ENCODE peak calls at places on chromosomes 4 and X, in five cellular contexts. C is suprapubic skin, X is IMR-90, D is aorta, U is Peyer's patch. B is an unnamed sample.

GRCh38 chr4:107183155-107183774 is 147.2 kb upstream of the DKK2 start:
- DNase-seq in U (peak; percentile 58), C (no peak), D (no peak), X (peak; percentile 58), B (no peak)

GRCh38 chr4:59553063-59553738 is 1646.9 kb upstream of the ADGRL3 start:
- DNase-seq in X (no peak), U (no peak), D (no peak), C (no peak), B (no peak)

GRCh38 chr4:150182794-150183193 is 104.5 kb downstream of the DCLK2 start:
- DNase-seq in U (no peak), D (no peak), X (no peak), C (no peak), B (no peak)

GRCh38 chrX:123081766-123082165 is 102.3 kb upstream of the GRIA3 start:
- DNase-seq in D (no peak), C (no peak), X (no peak), U (no peak), B (no peak)

GRCh38 chr4:120809518-120809917 is 113.0 kb downstream of the PRDM5 start:
- DNase-seq in D (no peak), U (no peak), C (no peak), X (no peak), B (no peak)

GRCh38 chr4:185903205-185903604 is 91.2 kb upstream of the SORBS2 start:
- DNase-seq in U (no peak), D (no peak), X (no peak), C (no peak), B (no peak)

GRCh38 chr4:79983431-79983830 is 89.6 kb downstream of the ANTXR2 start:
- DNase-seq in D (no peak), U (no peak), X (no peak), C (no peak), B (no peak)

GRCh38 chrX:25600776-25601175 is 537.4 kb upstream of the MAGEB18 start:
- DNase-seq in C (no peak), X (peak; percentile 6), U (no peak), D (no peak), B (no peak)

GRCh38 chrX:131279617-131280016 is 9.5 kb downstream of the IGSF1 start:
- DNase-seq in U (no peak), X (no peak), C (no peak), D (no peak), B (no peak)

GRCh38 chr4:88919056-88919455 is 137.9 kb downstream of the FAM13A start:
- DNase-seq in U (no peak), D (no peak), X (no peak), C (no peak), B (no peak)

GRCh38 chr4:1644906-1645657 is 39.0 kb downstream of the FAM53A start:
- DNase-seq in D (no peak), X (no peak), C (no peak), U (no peak), B (no peak)

GRCh38 chr4:25107827-25108516 is 52.3 kb downstream of the SEPSECS start:
- DNase-seq in U (no peak), D (no peak), C (no peak), X (no peak), B (no peak)

GRCh38 chrX:129961180-129962083 is 21.0 kb upstream of the BCORL1 start:
- DNase-seq in U (peak; percentile 92), D (peak; percentile 66), C (peak; percentile 81), X (no peak), B (peak; percentile 58)

GRCh38 chr4:151717909-151718613 is 42.7 kb downstream of the GATB start:
- DNase-seq in U (no peak), D (no peak), X (no peak), C (no peak), B (no peak)

GRCh38 chr4:1570291-1571164 is 113.6 kb downstream of the FAM53A start:
- DNase-seq in C (no peak), U (no peak), X (no peak), D (peak; percentile 27), B (no peak)

GRCh38 chrX:15151267-15152196 is 118.4 kb downstream of the ASB9 start:
- DNase-seq in X (no peak), U (no peak), C (no peak), D (no peak), B (no peak)

GRCh38 chr4:76881375-76881774 is 16.6 kb downstream of the SOWAHB start:
- DNase-seq in X (no peak), C (no peak), U (peak; percentile 57), D (no peak), B (no peak)

GRCh38 chrX:130228871-130229270 is 39.8 kb downstream of the ZNF280C start:
- DNase-seq in C (no peak), D (no peak), X (no peak), U (no peak), B (no peak)

GRCh38 chr4:40046311-40046980 is 10.2 kb upstream of the N4BP2 start:
- DNase-seq in D (no peak), X (peak; percentile 64), C (no peak), U (no peak), B (no peak)

GRCh38 chr4:176193126-176193525 is 2.3 kb downstream of the SPATA4 start:
- DNase-seq in D (no peak), C (no peak), U (no peak), X (peak; percentile 65), B (no peak)

GRCh38 chrX:12701625-12702024 is 89.6 kb upstream of the PRPS2 start:
- DNase-seq in C (no peak), D (no peak), X (peak; percentile 68), U (peak; percentile 58), B (no peak)

GRCh38 chr4:2662598-2662997 is 93.5 kb downstream of the TNIP2 start:
- DNase-seq in C (no peak), D (no peak), U (no peak), X (peak; percentile 93), B (no peak)

GRCh38 chr4:74692973-74693372 is 101.3 kb downstream of the BTC start:
- DNase-seq in U (no peak), C (no peak), D (peak; percentile 67), X (peak; percentile 52), B (no peak)

GRCh38 chr4:169492436-169493163 is 119.8 kb downstream of the NEK1 start:
- DNase-seq in X (peak; percentile 44), C (no peak), D (no peak), U (peak; percentile 70), B (no peak)

GRCh38 chrX:70769659-70770232 is 138.8 kb downstream of the TEX11 start:
- DNase-seq in D (no peak), U (no peak), C (no peak), X (peak; percentile 5), B (no peak)

GRCh38 chr4:119646347-119647071 is 17.9 kb upstream of the PDE5A start:
- DNase-seq in D (peak; percentile 63), X (peak; percentile 31), U (no peak), C (no peak), B (no peak)

GRCh38 chr4:110306363-110306762 is 107.9 kb upstream of the ELOVL6 start:
- DNase-seq in D (no peak), C (no peak), X (no peak), U (no peak), B (no peak)

DNA sequence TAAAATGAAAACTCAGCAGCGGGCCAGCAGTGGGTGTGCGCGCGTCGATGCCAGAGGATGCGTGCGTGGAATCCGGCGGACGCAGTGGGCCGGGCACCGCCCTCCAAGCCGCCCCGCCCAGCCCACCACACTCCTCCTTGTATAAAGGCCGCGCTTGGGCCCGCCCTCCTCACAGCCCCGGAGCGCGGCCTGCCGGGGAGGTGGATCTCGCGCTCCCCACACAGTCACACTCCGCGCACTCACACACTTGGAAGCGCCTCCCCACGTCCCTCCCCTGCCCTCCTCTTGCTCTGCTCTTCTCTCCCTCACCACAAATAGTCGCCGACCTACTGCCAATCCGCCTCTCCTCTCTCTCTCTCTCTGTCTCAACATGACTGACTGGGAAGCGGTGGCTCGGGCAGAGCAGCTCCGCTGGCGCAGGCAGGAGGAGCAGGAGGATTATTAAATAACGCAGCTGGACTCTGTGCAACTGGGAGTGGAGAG is at the start of gene CCSER1:
- DNase-seq in U (peak; percentile 92), C (peak; percentile 85), X (peak; percentile 1), D (peak; percentile 72), B (no peak)
- H3K4me3 ChIP-seq in U (peak within 1 kb of the TSS; percentile 82), C (peak within 1 kb of the TSS; percentile 84), X (peak within 1 kb of the TSS; percentile 24), D (peak within 1 kb of the TSS; percentile 71), B (no peak within 1 kb of the TSS)

DNA sequence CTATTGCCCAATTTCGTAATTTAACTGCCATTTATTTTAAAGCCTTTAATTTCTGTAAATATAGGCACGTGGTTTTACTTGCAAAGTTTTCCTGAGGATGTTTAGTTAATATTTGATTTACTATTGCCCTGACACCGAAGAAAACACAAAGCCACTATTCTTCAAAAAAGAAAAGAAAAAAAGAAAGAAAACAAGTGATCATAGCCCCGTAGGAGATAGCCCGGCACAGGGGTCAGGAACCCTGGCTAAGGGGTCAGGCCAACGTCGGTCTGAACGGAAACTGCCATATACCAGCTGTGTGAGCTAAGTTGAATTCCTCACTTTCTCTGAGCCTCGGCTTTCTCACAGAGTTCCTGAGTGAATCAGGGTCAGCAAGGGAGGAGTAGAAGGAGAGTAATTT is 17.7 kb upstream of the LAMP2 start:
- DNase-seq in U (no peak), D (no peak), C (no peak), X (no peak), B (no peak)
- H3K27ac ChIP-seq in U (no peak overlapping the region), D (no peak overlapping the region), C (no peak overlapping the region), X (no peak overlapping the region), B (no peak overlapping the region)

DNA sequence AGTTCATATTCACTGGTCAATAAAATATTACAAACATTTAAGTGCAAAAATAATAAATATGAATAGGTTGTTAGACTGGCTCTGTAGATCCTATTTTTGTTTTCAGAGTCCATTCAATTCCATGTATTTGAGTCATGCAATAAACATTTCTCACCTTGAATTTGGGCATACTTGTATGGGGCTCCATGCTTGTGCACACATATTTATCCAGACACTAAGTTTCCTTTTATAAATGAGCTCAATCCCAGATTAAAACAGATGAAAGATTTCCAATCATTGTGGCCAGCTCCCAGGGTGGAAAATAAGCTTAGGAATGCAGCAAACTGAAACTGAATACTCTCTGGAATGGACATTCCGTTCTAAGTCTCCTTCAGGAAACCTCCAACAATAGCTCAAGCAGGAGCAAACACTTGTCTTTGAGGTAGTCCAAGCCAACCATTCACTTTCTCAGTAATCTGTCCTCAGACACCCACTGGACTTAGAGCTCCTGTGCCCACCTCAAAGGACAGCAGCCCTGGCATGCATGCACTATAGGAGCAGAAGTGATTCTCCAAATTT is 16.4 kb downstream of the DMD start:
- DNase-seq in D (no peak), X (peak; percentile 33), U (no peak), C (no peak), B (no peak)
- H3K4me3 ChIP-seq in D (no peak overlapping the region), X (peak overlapping the region; percentile 7), U (no peak overlapping the region), C (no peak overlapping the region), B (no peak overlapping the region)

GRCh38 chr4:152719856-152720556 is 40.2 kb upstream of the TMEM154 start:
- DNase-seq in D (no peak), C (no peak), X (no peak), U (no peak), B (no peak)
- H3K27ac ChIP-seq in D (no peak overlapping the region), C (peak overlapping the region; percentile 78), X (no peak overlapping the region), U (no peak overlapping the region), B (no peak overlapping the region)

GRCh38 chr4:5890063-5890727 is 2.7 kb downstream of the CRMP1 start:
- DNase-seq in X (peak; percentile 30), C (no peak), D (no peak), U (no peak), B (no peak)
- H3K4me3 ChIP-seq in X (no peak overlapping the region), C (peak overlapping the region; percentile 19), D (no peak overlapping the region), U (no peak overlapping the region), B (no peak overlapping the region)

B was measured in CD4-positive, CD25-positive, alpha-beta regulatory T cell.